ENCODE peak calls at places on chromosome 22, in five cellular contexts. W, E, O, V and U are unnamed samples.

GRCh38 chr22:41041532-41041931 is 50.9 kb upstream of the EP300 start:
- DNase-seq in E (no peak), W (no peak), O (no peak), V (no peak), U (no peak)

GRCh38 chr22:49827853-49828598 is at the start of gene BRD1:
- DNase-seq in O (peak), E (no peak), W (peak), V (no peak), U (peak)

GRCh38 chr22:19658057-19658966 is 56.0 kb upstream of the SEPTIN5 start:
- DNase-seq in W (no peak), E (no peak), O (no peak), V (no peak), U (no peak)

GRCh38 chr22:19566599-19567382 is 42.6 kb upstream of the CLDN5 start:
- DNase-seq in V (no peak), O (no peak), W (peak), E (no peak), U (no peak)

GRCh38 chr22:20131856-20132685 is 467 bp downstream of the ZDHHC8 start:
- DNase-seq in O (peak), V (no peak), W (peak), E (no peak), U (no peak)

GRCh38 chr22:38570841-38571364 is 920 bp upstream of the DMC1 start:
- DNase-seq in E (no peak), W (peak), V (peak), O (peak), U (peak)

GRCh38 chr22:42427211-42427610 is 5.0 kb downstream of the NFAM1 start:
- DNase-seq in E (no peak), W (no peak), O (no peak), V (no peak), U (no peak)

GRCh38 chr22:22977479-22978200 is 90.0 kb downstream of the IGLL5 start:
- DNase-seq in O (no peak), E (no peak), W (no peak), V (no peak), U (no peak)

GRCh38 chr22:40181323-40181722 is 3.6 kb downstream of the TNRC6B start:
- DNase-seq in O (no peak), V (no peak), W (no peak), E (no peak), U (no peak)

GRCh38 chr22:40121463-40121862 is 56.3 kb upstream of the TNRC6B start:
- DNase-seq in V (no peak), E (no peak), W (no peak), O (no peak), U (no peak)

GRCh38 chr22:41285441-41285819 is 557 bp downstream of the RANGAP1 start:
- DNase-seq in V (peak), O (peak), E (peak), W (peak), U (no peak)

GRCh38 chr22:38941488-38941987 is 15.9 kb upstream of the APOBEC3A start:
- DNase-seq in V (no peak), O (no peak), E (no peak), W (no peak), U (no peak)

GRCh38 chr22:17258015-17258827 is 39.0 kb upstream of the ADA2 start:
- DNase-seq in W (peak), E (no peak), O (peak), V (no peak), U (no peak)

GRCh38 chr22:19784396-19785175 is 24.0 kb downstream of the TBX1 start:
- DNase-seq in V (no peak), O (no peak), E (no peak), W (no peak), U (no peak)

GRCh38 chr22:30943368-30943767 is 25.2 kb downstream of the MORC2 start:
- DNase-seq in W (no peak), V (no peak), E (no peak), O (no peak), U (no peak)

GRCh38 chr22:31313366-31314147 is 21.3 kb upstream of the PIK3IP1 start:
- DNase-seq in W (peak), O (peak), V (peak), E (peak), U (peak)

GRCh38 chr22:41197808-41198585 is 7.1 kb upstream of the L3MBTL2 start:
- DNase-seq in V (no peak), W (peak), E (no peak), O (peak), U (peak)

GRCh38 chr22:43823353-43823908 is 11.3 kb upstream of the EFCAB6 start:
- DNase-seq in W (no peak), E (peak), V (no peak), O (no peak), U (no peak)

GRCh38 chr22:42905702-42906183 is 48.7 kb upstream of the ARFGAP3 start:
- DNase-seq in W (no peak), E (no peak), O (peak), V (no peak), U (no peak)

DNA sequence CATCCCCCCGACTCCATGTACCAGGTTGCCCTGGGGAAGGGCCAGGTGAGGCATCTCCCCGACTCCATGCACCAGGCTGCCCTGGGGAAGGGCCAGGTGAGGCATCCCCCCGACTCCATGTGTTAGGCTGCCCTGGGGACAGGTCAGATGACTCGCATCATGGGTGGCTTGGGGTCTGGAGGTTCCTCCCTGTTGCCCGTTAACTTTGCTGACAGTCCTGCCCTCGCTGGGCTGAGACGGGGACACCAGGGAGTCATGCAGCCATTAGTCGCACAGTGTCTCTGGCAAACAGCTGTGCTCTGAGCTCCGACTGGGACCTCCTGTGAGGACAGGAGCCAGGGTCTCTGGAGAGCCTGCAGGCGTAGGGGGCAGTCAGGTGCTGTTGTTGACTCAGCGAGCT is 336.1 kb downstream of the TBC1D22A start:
- DNase-seq in O (no peak), V (no peak), W (no peak), E (no peak), U (no peak)
- TF ChIP-seq JUND in O (no peak), V (no peak), W (no peak), E (no peak), U (no peak)

GRCh38 chr22:26921726-26922125 is 264.3 kb downstream of the MIAT start:
- DNase-seq in V (no peak), W (no peak), E (no peak), O (no peak), U (no peak)

GRCh38 chr22:26927841-26928240 is 270.5 kb downstream of the MIAT start:
- DNase-seq in V (no peak), O (no peak), E (no peak), W (no peak), U (no peak)

GRCh38 chr22:26918236-26918635 is 260.8 kb downstream of the MIAT start:
- DNase-seq in W (no peak), O (no peak), V (peak), E (no peak), U (no peak)

GRCh38 chr22:26922804-26923203 is 265.4 kb downstream of the MIAT start:
- DNase-seq in V (no peak), E (no peak), O (no peak), W (peak), U (peak)

DNA sequence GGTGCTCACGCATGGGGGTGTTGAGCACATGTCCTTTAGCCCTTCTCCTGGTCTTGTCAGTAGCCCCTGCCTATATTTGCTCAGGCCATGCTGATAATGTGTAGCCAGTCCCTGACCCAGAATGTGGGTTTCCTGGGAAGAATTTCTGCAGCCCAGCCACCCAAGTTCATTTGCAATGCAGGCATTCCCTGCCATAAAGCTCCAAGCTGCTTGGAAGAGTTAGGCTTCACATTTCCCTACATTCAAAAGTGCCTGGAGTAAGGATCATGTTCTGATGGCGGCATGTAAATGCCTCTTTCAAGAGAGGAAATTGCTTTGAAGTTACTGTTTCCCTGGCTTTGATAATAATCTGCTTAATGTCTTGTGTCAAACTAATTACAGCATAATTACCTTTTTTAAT is 266.1 kb downstream of the MIAT start:
- DNase-seq in V (no peak), W (no peak), E (no peak), O (no peak), U (no peak)
- TF ChIP-seq JUND in V (no peak), W (no peak), E (no peak), O (no peak), U (no peak)

DNA sequence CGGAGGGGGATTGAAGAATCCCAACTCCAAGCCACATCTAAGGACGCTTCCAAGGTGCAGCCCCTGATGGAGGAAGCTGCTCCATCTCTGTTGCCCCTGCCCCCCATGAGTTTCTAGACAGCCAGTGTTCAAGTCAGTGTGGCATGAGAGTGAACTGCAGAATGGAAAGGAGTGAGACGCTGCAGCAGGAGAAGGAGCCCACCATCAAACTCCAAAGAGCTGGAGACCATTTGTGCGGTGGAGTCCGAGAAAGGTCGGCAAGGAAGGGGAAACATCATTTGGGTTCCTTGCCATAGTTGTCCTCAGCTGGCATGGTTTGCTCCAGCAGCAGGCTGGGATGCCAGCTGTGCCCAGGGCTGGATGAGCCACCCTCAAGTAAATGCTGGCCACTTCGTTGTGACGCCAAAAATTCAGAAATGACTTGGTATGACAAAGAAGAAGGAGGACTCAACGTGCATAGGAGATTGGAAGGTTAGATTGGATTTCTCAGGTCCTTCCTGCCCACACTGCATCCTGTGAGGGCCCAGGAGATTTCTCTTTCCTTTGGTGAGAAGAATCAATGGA is 16.4 kb downstream of the APOL2 start:
- DNase-seq in O (no peak), V (no peak), W (no peak), E (no peak), U (no peak)
- TF ChIP-seq JUND in O (no peak), V (no peak), W (no peak), E (no peak), U (no peak)

DNA sequence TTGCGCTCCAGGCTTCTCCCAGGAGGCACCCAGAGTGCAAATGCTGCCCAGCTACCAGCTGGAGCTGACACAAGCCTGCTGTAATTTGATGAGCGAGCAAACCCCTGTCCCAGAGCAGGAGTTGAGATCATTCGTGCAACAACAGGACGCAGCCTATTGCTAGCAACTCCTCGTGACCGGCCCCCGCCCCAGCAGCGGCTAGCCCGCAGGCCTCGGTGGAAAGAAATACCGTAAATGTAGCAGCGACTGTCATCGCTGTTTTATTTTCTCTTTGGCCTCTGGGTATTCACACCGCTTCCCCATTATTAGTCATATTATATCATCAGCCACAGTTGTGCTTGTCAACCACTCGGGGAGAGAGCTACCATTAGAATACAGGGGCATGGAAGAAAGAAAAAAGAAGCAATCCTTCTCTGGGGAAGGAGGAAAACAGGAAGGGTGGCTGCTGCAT is 59.2 kb upstream of the ATXN10 start:
- DNase-seq in O (no peak), W (no peak), V (no peak), E (no peak), U (no peak)
- TF ChIP-seq JUND in O (no peak), W (no peak), V (no peak), E (no peak), U (no peak)

GRCh38 chr22:37501176-37501609 is 15.0 kb upstream of the MFNG start:
- DNase-seq in E (no peak), O (no peak), V (no peak), W (no peak), U (no peak)
- TF ChIP-seq JUND in E (no peak), O (no peak), V (no peak), W (no peak), U (no peak)

GRCh38 chr22:46114518-46115387 is 35.6 kb upstream of the PPARA start:
- DNase-seq in E (no peak), V (no peak), W (no peak), O (no peak), U (no peak)
- TF ChIP-seq JUND in E (no peak), V (no peak), W (no peak), O (peak), U (no peak)

DNA sequence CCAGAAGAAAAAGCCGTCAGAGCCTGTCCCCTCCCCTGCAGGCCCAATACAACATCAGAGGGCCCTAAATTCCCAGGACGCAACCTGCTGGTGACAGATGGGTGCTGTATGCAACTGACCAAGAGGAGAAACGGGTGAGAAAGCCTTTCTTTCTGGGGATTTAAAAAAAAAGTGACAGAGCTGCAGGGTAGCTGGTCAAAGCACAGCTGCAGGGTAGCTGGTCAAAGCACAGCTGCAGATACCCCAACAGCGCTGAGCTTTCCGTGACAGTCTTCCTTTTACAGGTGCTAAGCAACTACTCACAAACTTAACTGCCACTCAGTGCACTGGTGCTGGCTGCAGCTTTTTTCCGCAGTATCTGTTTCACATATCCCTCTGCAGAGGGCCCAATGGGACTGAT is 17.8 kb downstream of the AP1B1 start:
- DNase-seq in O (no peak), V (no peak), E (no peak), W (no peak), U (no peak)
- TF ChIP-seq JUND in O (no peak), V (no peak), E (no peak), W (no peak), U (no peak)

GRCh38 chr22:44926491-44927415 is 83.1 kb downstream of the PHF21B start:
- DNase-seq in V (no peak), W (no peak), E (no peak), O (no peak), U (no peak)
- TF ChIP-seq JUND in V (no peak), W (no peak), E (no peak), O (no peak), U (no peak)

DNA sequence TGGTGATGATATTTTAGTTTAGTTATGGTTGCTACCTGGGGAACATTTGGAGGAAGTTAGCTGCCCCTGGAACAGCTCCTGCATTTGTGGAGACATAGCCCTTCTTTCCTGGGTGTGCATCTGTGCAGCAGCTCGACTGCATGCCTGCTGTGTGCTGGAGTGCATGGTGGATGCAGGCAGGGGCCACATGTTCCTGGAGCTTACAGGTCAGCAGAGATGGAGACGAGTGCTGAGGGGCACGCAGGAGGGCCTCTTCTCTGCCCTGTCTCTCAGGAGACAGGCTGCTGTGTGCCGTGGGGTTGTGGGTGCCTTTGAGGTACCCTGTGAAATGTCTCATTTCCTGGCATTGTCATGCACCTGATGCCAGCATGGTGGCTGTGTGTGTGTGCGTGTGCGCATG is 87.5 kb downstream of the TBC1D22A start:
- DNase-seq in E (no peak), W (no peak), V (no peak), O (no peak), U (no peak)
- TF ChIP-seq JUND in E (no peak), W (no peak), V (no peak), O (no peak), U (no peak)